ENCODE peak calls at places on chromosomes 13 and 19, in eight cellular contexts. One of them, this sample, is unnamed.

GRCh38 chr13:32840840-32841713 is 175.1 kb upstream of the KL start:
- DNase-seq in cardiac muscle cell: no peak
- DNase-seq in T-helper 1 cell: peak
- DNase-seq in heart right ventricle: peak
- DNase-seq in fibroblast of mammary gland: no peak
- DNase-seq in hypothalamus: no peak
- DNase-seq in EL: no peak
- DNase-seq in AG09319: no peak
- DNase-seq in this sample: no peak

GRCh38 chr13:98784666-98785065 is 32.2 kb upstream of the SLC15A1 start:
- DNase-seq in cardiac muscle cell: no peak
- DNase-seq in T-helper 1 cell: no peak
- DNase-seq in heart right ventricle: no peak
- DNase-seq in fibroblast of mammary gland: no peak
- DNase-seq in hypothalamus: no peak
- DNase-seq in EL: no peak
- DNase-seq in AG09319: no peak
- DNase-seq in this sample: no peak

GRCh38 chr13:84296386-84296785 is 414.1 kb upstream of the SLITRK1 start:
- DNase-seq in cardiac muscle cell: peak
- DNase-seq in T-helper 1 cell: no peak
- DNase-seq in heart right ventricle: no peak
- DNase-seq in fibroblast of mammary gland: no peak
- DNase-seq in hypothalamus: no peak
- DNase-seq in EL: no peak
- DNase-seq in AG09319: no peak
- DNase-seq in this sample: no peak

GRCh38 chr13:33918199-33918932 is 100.4 kb downstream of the RFC3 start:
- DNase-seq in cardiac muscle cell: peak
- DNase-seq in T-helper 1 cell: no peak
- DNase-seq in heart right ventricle: no peak
- DNase-seq in fibroblast of mammary gland: peak
- DNase-seq in hypothalamus: no peak
- DNase-seq in EL: peak
- DNase-seq in AG09319: peak
- DNase-seq in this sample: no peak

GRCh38 chr19:2197270-2197669 is 33.5 kb downstream of the DOT1L start:
- DNase-seq in cardiac muscle cell: no peak
- DNase-seq in T-helper 1 cell: no peak
- DNase-seq in heart right ventricle: no peak
- DNase-seq in fibroblast of mammary gland: no peak
- DNase-seq in hypothalamus: no peak
- DNase-seq in EL: no peak
- DNase-seq in AG09319: no peak
- DNase-seq in this sample: no peak

GRCh38 chr19:34308381-34309367 is 54.3 kb downstream of the GARRE1 start:
- DNase-seq in cardiac muscle cell: no peak
- DNase-seq in T-helper 1 cell: peak
- DNase-seq in heart right ventricle: no peak
- DNase-seq in fibroblast of mammary gland: peak
- DNase-seq in hypothalamus: no peak
- DNase-seq in EL: no peak
- DNase-seq in AG09319: no peak
- DNase-seq in this sample: no peak

GRCh38 chr19:12779162-12779993 is 4.0 kb upstream of the HOOK2 start:
- DNase-seq in cardiac muscle cell: peak
- DNase-seq in T-helper 1 cell: no peak
- DNase-seq in heart right ventricle: peak
- DNase-seq in fibroblast of mammary gland: peak
- DNase-seq in hypothalamus: no peak
- DNase-seq in EL: peak
- DNase-seq in AG09319: peak
- DNase-seq in this sample: peak

GRCh38 chr19:55206664-55207500 is 2.4 kb downstream of the PTPRH start:
- DNase-seq in cardiac muscle cell: peak
- DNase-seq in T-helper 1 cell: peak
- DNase-seq in heart right ventricle: peak
- DNase-seq in fibroblast of mammary gland: peak
- DNase-seq in hypothalamus: peak
- DNase-seq in EL: peak
- DNase-seq in AG09319: peak
- DNase-seq in this sample: peak

GRCh38 chr13:110023729-110024645 is 237.6 kb upstream of the IRS2 start:
- DNase-seq in cardiac muscle cell: peak
- DNase-seq in T-helper 1 cell: no peak
- DNase-seq in heart right ventricle: peak
- DNase-seq in fibroblast of mammary gland: peak
- DNase-seq in hypothalamus: no peak
- DNase-seq in EL: no peak
- DNase-seq in AG09319: no peak
- DNase-seq in this sample: no peak

GRCh38 chr13:71056581-71056980 is 810.4 kb downstream of the DACH1 start:
- DNase-seq in cardiac muscle cell: no peak
- DNase-seq in T-helper 1 cell: no peak
- DNase-seq in heart right ventricle: no peak
- DNase-seq in fibroblast of mammary gland: no peak
- DNase-seq in hypothalamus: no peak
- DNase-seq in EL: no peak
- DNase-seq in AG09319: no peak
- DNase-seq in this sample: no peak

GRCh38 chr19:5050016-5050656 is 81.2 kb downstream of the KDM4B start:
- DNase-seq in cardiac muscle cell: peak
- DNase-seq in T-helper 1 cell: no peak
- DNase-seq in heart right ventricle: no peak
- DNase-seq in fibroblast of mammary gland: no peak
- DNase-seq in hypothalamus: no peak
- DNase-seq in EL: no peak
- DNase-seq in AG09319: no peak
- DNase-seq in this sample: no peak

GRCh38 chr19:13764101-13764807 is at the start of gene MRI1:
- DNase-seq in cardiac muscle cell: peak
- DNase-seq in T-helper 1 cell: peak
- DNase-seq in heart right ventricle: peak
- DNase-seq in fibroblast of mammary gland: peak
- DNase-seq in hypothalamus: peak
- DNase-seq in EL: peak
- DNase-seq in AG09319: no peak
- DNase-seq in this sample: peak

GRCh38 chr13:104021806-104022397 is 955.7 kb upstream of the SLC10A2 start:
- DNase-seq in cardiac muscle cell: no peak
- DNase-seq in T-helper 1 cell: no peak
- DNase-seq in heart right ventricle: no peak
- DNase-seq in fibroblast of mammary gland: no peak
- DNase-seq in hypothalamus: no peak
- DNase-seq in EL: no peak
- DNase-seq in AG09319: no peak
- DNase-seq in this sample: no peak

GRCh38 chr19:35569281-35569781 is 5.9 kb upstream of the ATP4A start:
- DNase-seq in cardiac muscle cell: no peak
- DNase-seq in T-helper 1 cell: no peak
- DNase-seq in heart right ventricle: no peak
- DNase-seq in fibroblast of mammary gland: no peak
- DNase-seq in hypothalamus: no peak
- DNase-seq in EL: no peak
- DNase-seq in AG09319: no peak
- DNase-seq in this sample: peak

GRCh38 chr13:95083758-95084157 is 217.5 kb downstream of the ABCC4 start:
- DNase-seq in cardiac muscle cell: no peak
- DNase-seq in T-helper 1 cell: no peak
- DNase-seq in heart right ventricle: no peak
- DNase-seq in fibroblast of mammary gland: peak
- DNase-seq in hypothalamus: no peak
- DNase-seq in EL: peak
- DNase-seq in AG09319: no peak
- DNase-seq in this sample: no peak

GRCh38 chr19:32294871-32295438 is 50.5 kb upstream of the ZNF507 start:
- DNase-seq in cardiac muscle cell: no peak
- DNase-seq in T-helper 1 cell: no peak
- DNase-seq in heart right ventricle: no peak
- DNase-seq in fibroblast of mammary gland: no peak
- DNase-seq in hypothalamus: no peak
- DNase-seq in EL: no peak
- DNase-seq in AG09319: no peak
- DNase-seq in this sample: no peak

GRCh38 chr13:33697936-33698335 is 120.0 kb upstream of the RFC3 start:
- DNase-seq in cardiac muscle cell: no peak
- DNase-seq in T-helper 1 cell: no peak
- DNase-seq in heart right ventricle: no peak
- DNase-seq in fibroblast of mammary gland: no peak
- DNase-seq in hypothalamus: no peak
- DNase-seq in EL: peak
- DNase-seq in AG09319: no peak
- DNase-seq in this sample: no peak

GRCh38 chr13:30143671-30144400 is 163.5 kb downstream of the KATNAL1 start:
- DNase-seq in cardiac muscle cell: no peak
- DNase-seq in T-helper 1 cell: peak
- DNase-seq in heart right ventricle: no peak
- DNase-seq in fibroblast of mammary gland: peak
- DNase-seq in hypothalamus: no peak
- DNase-seq in EL: peak
- DNase-seq in AG09319: no peak
- DNase-seq in this sample: no peak

This sample was measured in testis.